ENCODE peak calls at places on chromosomes 12 and 14, in four cellular contexts. One of them, this sample, is unnamed.

GRCh38 chr12:103808239-103808880 is 32.7 kb downstream of the NT5DC3 start:
- DNase-seq in lung: no peak
- DNase-seq in ovary: no peak
- DNase-seq in progenitor cell of endocrine pancreas: no peak
- DNase-seq in this sample: no peak

GRCh38 chr12:76878045-76878898 is 547 bp downstream of the CSRP2 start:
- DNase-seq in lung: no peak
- DNase-seq in ovary: peak; percentile 22
- DNase-seq in progenitor cell of endocrine pancreas: peak; percentile 48
- DNase-seq in this sample: peak; percentile 72

GRCh38 chr14:85172889-85173458 is 357.0 kb upstream of the FLRT2 start:
- DNase-seq in lung: no peak
- DNase-seq in ovary: no peak
- DNase-seq in progenitor cell of endocrine pancreas: no peak
- DNase-seq in this sample: no peak

GRCh38 chr12:95225645-95226212 is 8.1 kb downstream of the VEZT start:
- DNase-seq in lung: no peak
- DNase-seq in ovary: no peak
- DNase-seq in progenitor cell of endocrine pancreas: no peak
- DNase-seq in this sample: no peak

GRCh38 chr12:132389066-132389465 is 59.7 kb upstream of the GALNT9 start:
- DNase-seq in lung: no peak
- DNase-seq in ovary: no peak
- DNase-seq in progenitor cell of endocrine pancreas: no peak
- DNase-seq in this sample: no peak

GRCh38 chr14:106848330-106849121 is 1322.1 kb downstream of the TMEM121 start:
- DNase-seq in lung: no peak
- DNase-seq in ovary: peak; percentile 55
- DNase-seq in progenitor cell of endocrine pancreas: no peak
- DNase-seq in this sample: no peak

GRCh38 chr12:15629761-15630160 is 159.4 kb downstream of the EPS8 start:
- DNase-seq in lung: no peak
- DNase-seq in ovary: no peak
- DNase-seq in progenitor cell of endocrine pancreas: no peak
- DNase-seq in this sample: no peak

GRCh38 chr12:113385282-113385882 is 18.3 kb downstream of the SDS start:
- DNase-seq in lung: no peak
- DNase-seq in ovary: no peak
- DNase-seq in progenitor cell of endocrine pancreas: no peak
- DNase-seq in this sample: no peak

GRCh38 chr14:59355101-59355500 is 110.1 kb downstream of the GPR135 start:
- DNase-seq in lung: no peak
- DNase-seq in ovary: no peak
- DNase-seq in progenitor cell of endocrine pancreas: no peak
- DNase-seq in this sample: no peak

GRCh38 chr12:117724545-117724944 is 244.2 kb downstream of the KSR2 start:
- DNase-seq in lung: no peak
- DNase-seq in ovary: no peak
- DNase-seq in progenitor cell of endocrine pancreas: no peak
- DNase-seq in this sample: no peak

GRCh38 chr12:27652174-27652763 is 44.0 kb upstream of the REP15 start:
- DNase-seq in lung: peak; percentile 50
- DNase-seq in ovary: peak; percentile 69
- DNase-seq in progenitor cell of endocrine pancreas: peak; percentile 60
- DNase-seq in this sample: no peak

GRCh38 chr12:95690861-95691635 is 99.5 kb downstream of the NTN4 start:
- DNase-seq in lung: no peak
- DNase-seq in ovary: no peak
- DNase-seq in progenitor cell of endocrine pancreas: no peak
- DNase-seq in this sample: no peak

GRCh38 chr14:32986791-32987545 is 48.3 kb downstream of the NPAS3 start:
- DNase-seq in lung: no peak
- DNase-seq in ovary: no peak
- DNase-seq in progenitor cell of endocrine pancreas: no peak
- DNase-seq in this sample: no peak

GRCh38 chr14:96741151-96741977 is 55.8 kb upstream of the VRK1 start:
- DNase-seq in lung: peak; percentile 60
- DNase-seq in ovary: peak; percentile 20
- DNase-seq in progenitor cell of endocrine pancreas: peak; percentile 72
- DNase-seq in this sample: peak; percentile 85

GRCh38 chr14:72124171-72124570 is 191.9 kb downstream of the RGS6 start:
- DNase-seq in lung: no peak
- DNase-seq in ovary: no peak
- DNase-seq in progenitor cell of endocrine pancreas: no peak
- DNase-seq in this sample: no peak

GRCh38 chr12:76704693-76705092 is 59.2 kb upstream of the ZDHHC17 start:
- DNase-seq in lung: no peak
- DNase-seq in ovary: no peak
- DNase-seq in progenitor cell of endocrine pancreas: no peak
- DNase-seq in this sample: no peak

GRCh38 chr12:71694099-71694820 is 8.4 kb downstream of the TMEM19 start:
- DNase-seq in lung: no peak
- DNase-seq in ovary: no peak
- DNase-seq in progenitor cell of endocrine pancreas: no peak
- DNase-seq in this sample: no peak

GRCh38 chr12:112978163-112979081 is at the start of gene OAS2:
- DNase-seq in lung: peak; percentile 55
- DNase-seq in ovary: peak; percentile 29
- DNase-seq in progenitor cell of endocrine pancreas: no peak
- DNase-seq in this sample: no peak

GRCh38 chr14:69017706-69018105 is 38.6 kb upstream of the ACTN1 start:
- DNase-seq in lung: no peak
- DNase-seq in ovary: no peak
- DNase-seq in progenitor cell of endocrine pancreas: no peak
- DNase-seq in this sample: no peak

GRCh38 chr12:49296836-49297694 is 2.1 kb downstream of the PRPH start:
- DNase-seq in lung: peak; percentile 49
- DNase-seq in ovary: no peak
- DNase-seq in progenitor cell of endocrine pancreas: no peak
- DNase-seq in this sample: no peak

GRCh38 chr12:49295087-49296001 is at the start of gene PRPH:
- DNase-seq in lung: no peak
- DNase-seq in ovary: no peak
- DNase-seq in progenitor cell of endocrine pancreas: no peak
- DNase-seq in this sample: no peak

GRCh38 chr12:49296034-49296835 is 1.3 kb downstream of the PRPH start:
- DNase-seq in lung: peak; percentile 46
- DNase-seq in ovary: no peak
- DNase-seq in progenitor cell of endocrine pancreas: peak; percentile 57
- DNase-seq in this sample: no peak

GRCh38 chr12:49297695-49298060 is 2.7 kb downstream of the PRPH start:
- DNase-seq in lung: no peak
- DNase-seq in ovary: no peak
- DNase-seq in progenitor cell of endocrine pancreas: no peak
- DNase-seq in this sample: no peak

DNA sequence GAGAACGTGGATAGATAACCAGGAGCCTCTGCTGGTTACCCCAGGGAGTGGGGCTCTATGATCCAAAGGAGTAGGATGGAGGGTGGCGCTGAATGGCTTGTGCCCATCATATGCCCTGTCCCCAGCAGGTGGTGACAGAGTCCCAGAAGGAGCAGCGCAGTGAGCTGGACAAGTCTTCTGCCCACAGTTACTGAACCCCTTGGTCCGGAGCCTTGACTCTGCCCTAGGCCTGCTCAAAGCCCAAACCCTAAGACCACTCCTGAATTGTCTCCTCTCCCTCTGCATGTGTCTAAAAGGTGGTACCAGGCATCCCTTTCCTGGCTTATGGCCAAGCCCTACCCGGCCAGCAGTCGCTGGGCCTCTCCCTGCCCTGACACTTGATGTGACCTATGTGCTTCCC is 3.2 kb downstream of the PRPH start:
- DNase-seq in lung: no peak
- DNase-seq in ovary: no peak
- DNase-seq in progenitor cell of endocrine pancreas: no peak
- DNase-seq in this sample: no peak
- TF ChIP-seq CTCF in lung: no peak
- TF ChIP-seq CTCF in ovary: no peak
- TF ChIP-seq CTCF in progenitor cell of endocrine pancreas: peak; percentile 12
- TF ChIP-seq CTCF in this sample: no peak

GRCh38 chr12:122308811-122309210 is 42.5 kb upstream of the VPS33A start:
- DNase-seq in lung: no peak
- DNase-seq in ovary: no peak
- DNase-seq in progenitor cell of endocrine pancreas: no peak
- DNase-seq in this sample: no peak

GRCh38 chr12:122303068-122303467 is 36.8 kb upstream of the VPS33A start:
- DNase-seq in lung: no peak
- DNase-seq in ovary: no peak
- DNase-seq in progenitor cell of endocrine pancreas: no peak
- DNase-seq in this sample: no peak

GRCh38 chr12:122304924-122305323 is 38.6 kb upstream of the VPS33A start:
- DNase-seq in lung: no peak
- DNase-seq in ovary: no peak
- DNase-seq in progenitor cell of endocrine pancreas: no peak
- DNase-seq in this sample: no peak

GRCh38 chr12:122309564-122310121 is 43.3 kb upstream of the VPS33A start:
- DNase-seq in lung: no peak
- DNase-seq in ovary: no peak
- DNase-seq in progenitor cell of endocrine pancreas: no peak
- DNase-seq in this sample: no peak

GRCh38 chr12:122306407-122306806 is 40.1 kb upstream of the VPS33A start:
- DNase-seq in lung: no peak
- DNase-seq in ovary: no peak
- DNase-seq in progenitor cell of endocrine pancreas: no peak
- DNase-seq in this sample: no peak
- TF ChIP-seq CTCF in lung: no peak
- TF ChIP-seq CTCF in ovary: no peak
- TF ChIP-seq CTCF in progenitor cell of endocrine pancreas: peak; percentile 31
- TF ChIP-seq CTCF in this sample: peak; percentile 39

DNA sequence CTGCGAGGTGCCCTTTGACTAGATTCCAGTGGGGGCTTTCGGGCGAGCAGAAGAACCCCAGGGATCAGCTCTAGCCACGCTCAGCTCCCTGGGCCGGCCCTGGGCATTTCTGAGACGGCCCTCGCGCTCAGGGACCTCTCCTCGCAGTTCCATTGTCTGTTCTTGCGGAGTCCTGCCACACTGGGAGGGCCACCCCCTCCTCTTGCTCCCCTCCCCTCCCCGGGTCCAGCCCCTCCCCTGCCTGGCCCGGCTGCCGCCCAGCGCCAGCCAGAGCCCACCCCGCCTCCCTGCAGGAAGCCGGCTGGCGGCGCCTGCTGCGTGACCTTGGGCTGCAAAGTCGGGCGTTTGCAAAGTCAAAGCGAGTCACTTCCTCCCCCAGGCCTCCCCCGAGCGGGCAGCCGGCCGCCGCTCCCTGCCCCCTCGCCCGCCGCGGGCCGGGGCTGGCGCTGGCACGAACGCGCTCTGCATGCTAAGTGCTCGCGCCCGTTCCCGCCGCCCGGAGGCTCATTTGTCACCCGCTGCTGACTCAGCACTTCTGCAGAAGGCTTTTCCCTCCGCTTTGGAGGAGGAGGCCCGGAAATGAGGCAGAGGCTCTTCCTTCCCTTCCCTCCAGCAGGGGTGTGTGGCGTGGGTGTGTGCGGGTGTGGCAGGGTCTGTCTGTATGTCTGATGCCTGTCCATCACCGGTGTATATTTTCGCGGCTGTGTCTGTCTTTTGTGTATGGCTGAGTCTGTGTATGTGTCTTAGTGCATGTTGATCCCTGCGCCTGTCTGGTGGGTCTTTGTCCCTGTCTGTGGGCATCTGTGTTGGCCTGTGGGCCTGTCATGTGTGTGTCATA is 72.0 kb downstream of the IRF2BPL start:
- DNase-seq in lung: peak; percentile 91
- DNase-seq in ovary: peak; percentile 82
- DNase-seq in progenitor cell of endocrine pancreas: peak; percentile 76
- DNase-seq in this sample: peak; percentile 96
- TF ChIP-seq CTCF in lung: no peak
- TF ChIP-seq CTCF in ovary: peak; percentile 41
- TF ChIP-seq CTCF in progenitor cell of endocrine pancreas: no peak
- TF ChIP-seq CTCF in this sample: peak; percentile 44

GRCh38 chr14:100121643-100122480 is 37.6 kb downstream of the DEGS2 start:
- DNase-seq in lung: no peak
- DNase-seq in ovary: no peak
- DNase-seq in progenitor cell of endocrine pancreas: no peak
- DNase-seq in this sample: no peak

GRCh38 chr14:100126401-100126800 is 33.0 kb downstream of the DEGS2 start:
- DNase-seq in lung: no peak
- DNase-seq in ovary: no peak
- DNase-seq in progenitor cell of endocrine pancreas: no peak
- DNase-seq in this sample: no peak

GRCh38 chr14:100123618-100124017 is 35.8 kb downstream of the DEGS2 start:
- DNase-seq in lung: no peak
- DNase-seq in ovary: no peak
- DNase-seq in progenitor cell of endocrine pancreas: no peak
- DNase-seq in this sample: no peak

GRCh38 chr14:100122481-100123215 is 36.8 kb downstream of the DEGS2 start:
- DNase-seq in lung: no peak
- DNase-seq in ovary: no peak
- DNase-seq in progenitor cell of endocrine pancreas: no peak
- DNase-seq in this sample: no peak

GRCh38 chr14:100124551-100125088 is 34.8 kb downstream of the DEGS2 start:
- DNase-seq in lung: no peak
- DNase-seq in ovary: no peak
- DNase-seq in progenitor cell of endocrine pancreas: no peak
- DNase-seq in this sample: no peak
- TF ChIP-seq CTCF in lung: no peak
- TF ChIP-seq CTCF in ovary: no peak
- TF ChIP-seq CTCF in progenitor cell of endocrine pancreas: no peak
- TF ChIP-seq CTCF in this sample: no peak

GRCh38 chr14:99231850-99232401 is 40.1 kb downstream of the BCL11B start:
- DNase-seq in lung: no peak
- DNase-seq in ovary: no peak
- DNase-seq in progenitor cell of endocrine pancreas: peak; percentile 48
- DNase-seq in this sample: no peak
- TF ChIP-seq CTCF in lung: no peak
- TF ChIP-seq CTCF in ovary: no peak
- TF ChIP-seq CTCF in progenitor cell of endocrine pancreas: peak; percentile 36
- TF ChIP-seq CTCF in this sample: no peak

GRCh38 chr12:47741340-47741703 is 16.0 kb upstream of the ENDOU start:
- DNase-seq in lung: peak; percentile 64
- DNase-seq in ovary: peak; percentile 63
- DNase-seq in progenitor cell of endocrine pancreas: no peak
- DNase-seq in this sample: no peak

GRCh38 chr12:47742253-47742825 is 16.3 kb downstream of the RAPGEF3 start:
- DNase-seq in lung: peak; percentile 56
- DNase-seq in ovary: peak; percentile 76
- DNase-seq in progenitor cell of endocrine pancreas: peak; percentile 39
- DNase-seq in this sample: no peak

GRCh38 chr12:47739959-47740358 is 14.7 kb upstream of the ENDOU start:
- DNase-seq in lung: no peak
- DNase-seq in ovary: no peak
- DNase-seq in progenitor cell of endocrine pancreas: no peak
- DNase-seq in this sample: no peak

GRCh38 chr12:47739297-47739696 is 14.0 kb upstream of the ENDOU start:
- DNase-seq in lung: no peak
- DNase-seq in ovary: no peak
- DNase-seq in progenitor cell of endocrine pancreas: no peak
- DNase-seq in this sample: no peak

GRCh38 chr12:47740536-47741339 is 15.4 kb upstream of the ENDOU start:
- DNase-seq in lung: no peak
- DNase-seq in ovary: no peak
- DNase-seq in progenitor cell of endocrine pancreas: no peak
- DNase-seq in this sample: no peak
- TF ChIP-seq CTCF in lung: no peak
- TF ChIP-seq CTCF in ovary: no peak
- TF ChIP-seq CTCF in progenitor cell of endocrine pancreas: no peak
- TF ChIP-seq CTCF in this sample: no peak

This sample was measured in type B pancreatic cell.